ENCODE peak calls at places on chromosome 21, in six cellular contexts. U is ACHN, H is nephron progenitor cell, T is substantia nigra, Y is fibroblast of lung, J is cardiac fibroblast. L is an unnamed sample.

GRCh38 chr21:46569071-46569470 is 35.8 kb downstream of the S100B start:
- DNase-seq in U (no peak), H (no peak), T (no peak), Y (no peak), J (peak; percentile 28), L (no peak)

GRCh38 chr21:21019681-21020080 is 21.5 kb downstream of the NCAM2 start:
- DNase-seq in U (no peak), H (no peak), T (no peak), Y (peak; percentile 50), J (no peak), L (no peak)

GRCh38 chr21:37047079-37047478 is 25.8 kb downstream of the PIGP start:
- DNase-seq in U (no peak), H (no peak), T (no peak), Y (no peak), J (no peak), L (no peak)

GRCh38 chr21:42554251-42554937 is 40.7 kb downstream of the SLC37A1 start:
- DNase-seq in U (no peak), H (no peak), T (no peak), Y (no peak), J (no peak), L (no peak)

GRCh38 chr21:42833859-42834729 is 45.2 kb downstream of the WDR4 start:
- DNase-seq in U (no peak), H (no peak), T (no peak), Y (no peak), J (no peak), L (no peak)

GRCh38 chr21:45590726-45591618 is 48.7 kb upstream of the SLC19A1 start:
- DNase-seq in U (no peak), H (peak; percentile 28), T (no peak), Y (no peak), J (no peak), L (no peak)

GRCh38 chr21:14591882-14592281 is 45.8 kb upstream of the SAMSN1 start:
- DNase-seq in U (no peak), H (no peak), T (no peak), Y (peak; percentile 8), J (peak; percentile 95), L (no peak)

GRCh38 chr21:42539342-42539741 is 25.7 kb downstream of the SLC37A1 start:
- DNase-seq in U (no peak), H (no peak), T (no peak), Y (no peak), J (no peak), L (no peak)